ENCODE peak calls at places on chromosome 13, in nine cellular contexts. K, T, S, O, Q, V, Y, Z and X are unnamed samples.

GRCh38 chr13:24802074-24802473 is 38.1 kb downstream of the RNF17 start:
- DNase-seq in K (peak; percentile 3), T (peak; percentile 14), S (no peak), O (no peak), Q (no peak), V (peak; percentile 4), Y (no peak), Z (no peak), X (no peak)

GRCh38 chr13:48571121-48571901 is 38.4 kb upstream of the RCBTB2 start:
- DNase-seq in K (peak; percentile 82), T (peak; percentile 30), S (peak; percentile 57), O (no peak), Q (no peak), V (peak; percentile 82), Y (no peak), Z (no peak), X (no peak)

GRCh38 chr13:47650221-47650620 is 350.9 kb downstream of the SUCLA2 start:
- DNase-seq in K (no peak), T (no peak), S (no peak), O (no peak), Q (no peak), V (no peak), Y (no peak), Z (no peak), X (no peak)

GRCh38 chr13:114148521-114148855 is 16.1 kb upstream of the RASA3 start:
- DNase-seq in K (no peak), T (no peak), S (no peak), O (no peak), Q (no peak), V (no peak), Y (peak; percentile 28), Z (no peak), X (no peak)

GRCh38 chr13:99768986-99769385 is 202.6 kb downstream of the ZIC5 start:
- DNase-seq in K (no peak), T (no peak), S (no peak), O (no peak), Q (no peak), V (no peak), Y (no peak), Z (no peak), X (no peak)

GRCh38 chr13:38661276-38661675 is 25.6 kb upstream of the FREM2 start:
- DNase-seq in K (peak; percentile 4), T (no peak), S (no peak), O (no peak), Q (no peak), V (peak; percentile 38), Y (no peak), Z (no peak), X (no peak)

GRCh38 chr13:72255908-72256307 is 388.9 kb upstream of the DACH1 start:
- DNase-seq in K (peak; percentile 40), T (peak; percentile 49), S (no peak), O (no peak), Q (no peak), V (peak; percentile 56), Y (no peak), Z (peak; percentile 30), X (no peak)

GRCh38 chr13:107824636-107825035 is 390.7 kb downstream of the LIG4 start:
- DNase-seq in K (no peak), T (no peak), S (no peak), O (no peak), Q (no peak), V (no peak), Y (no peak), Z (no peak), X (no peak)

GRCh38 chr13:100432611-100433010 is 156.0 kb downstream of the GGACT start:
- DNase-seq in K (no peak), T (no peak), S (no peak), O (no peak), Q (no peak), V (no peak), Y (no peak), Z (no peak), X (no peak)

GRCh38 chr13:99749627-99750026 is 221.9 kb downstream of the ZIC5 start:
- DNase-seq in K (no peak), T (no peak), S (no peak), O (no peak), Q (no peak), V (no peak), Y (no peak), Z (no peak), X (no peak)

GRCh38 chr13:99577934-99578917 is 77.0 kb downstream of the TM9SF2 start:
- DNase-seq in K (peak; percentile 11), T (peak; percentile 29), S (no peak), O (no peak), Q (no peak), V (no peak), Y (peak; percentile 76), Z (no peak), X (no peak)

GRCh38 chr13:109172099-109172498 is 542.7 kb downstream of the MYO16 start:
- DNase-seq in K (no peak), T (no peak), S (no peak), O (no peak), Q (no peak), V (no peak), Y (no peak), Z (no peak), X (no peak)

GRCh38 chr13:26601669-26602068 is 44.2 kb downstream of the WASF3 start:
- DNase-seq in K (peak; percentile 73), T (peak; percentile 27), S (no peak), O (no peak), Q (no peak), V (peak; percentile 66), Y (no peak), Z (no peak), X (no peak)
- TF ChIP-seq CTCF in K (peak; percentile 31), T (peak; percentile 13), S (no peak), O (no peak), Q (no peak), V (no peak), Y (no peak), Z (no peak), X (no peak)

GRCh38 chr13:33711441-33711840 is 106.5 kb upstream of the RFC3 start:
- DNase-seq in K (no peak), T (no peak), S (no peak), O (no peak), Q (no peak), V (peak; percentile 29), Y (no peak), Z (no peak), X (no peak)

GRCh38 chr13:33710924-33711323 is 107.0 kb upstream of the RFC3 start:
- DNase-seq in K (no peak), T (no peak), S (no peak), O (no peak), Q (no peak), V (no peak), Y (no peak), Z (no peak), X (no peak)

GRCh38 chr13:33707449-33707848 is 110.5 kb upstream of the RFC3 start:
- DNase-seq in K (no peak), T (no peak), S (no peak), O (no peak), Q (no peak), V (no peak), Y (no peak), Z (no peak), X (no peak)
- TF ChIP-seq CTCF in K (no peak), T (no peak), S (no peak), O (no peak), Q (no peak), V (no peak), Y (no peak), Z (no peak), X (no peak)

GRCh38 chr13:30123575-30123974 is 183.8 kb downstream of the KATNAL1 start:
- DNase-seq in K (no peak), T (no peak), S (no peak), O (no peak), Q (no peak), V (no peak), Y (no peak), Z (no peak), X (no peak)

GRCh38 chr13:30119476-30119875 is 187.9 kb downstream of the KATNAL1 start:
- DNase-seq in K (peak; percentile 94), T (peak; percentile 77), S (no peak), O (no peak), Q (no peak), V (peak; percentile 85), Y (no peak), Z (no peak), X (no peak)

GRCh38 chr13:30120133-30120822 is 187.1 kb downstream of the KATNAL1 start:
- DNase-seq in K (no peak), T (no peak), S (no peak), O (no peak), Q (no peak), V (no peak), Y (no peak), Z (no peak), X (no peak)

GRCh38 chr13:30121666-30122065 is 185.7 kb downstream of the KATNAL1 start:
- DNase-seq in K (no peak), T (no peak), S (no peak), O (no peak), Q (no peak), V (no peak), Y (no peak), Z (no peak), X (no peak)

DNA sequence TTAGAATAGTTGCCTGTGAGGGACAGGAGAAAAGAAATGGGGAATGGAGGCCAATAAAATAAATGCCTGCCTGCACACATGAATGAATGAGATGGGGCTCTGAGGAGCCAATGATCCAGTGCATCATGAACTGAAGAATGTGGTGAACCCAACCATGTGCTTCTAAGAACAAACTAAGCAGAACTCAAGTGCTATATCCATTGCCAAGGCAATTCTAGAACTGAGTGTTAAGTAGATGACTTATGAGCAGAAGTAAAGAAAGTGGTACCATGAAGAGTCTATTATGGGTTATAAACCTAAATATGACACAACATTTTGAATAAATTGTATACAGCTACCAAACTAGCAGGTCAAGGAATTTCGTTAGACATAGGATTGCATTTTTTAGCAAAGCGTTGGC is 186.1 kb downstream of the KATNAL1 start:
- DNase-seq in K (no peak), T (no peak), S (no peak), O (no peak), Q (no peak), V (no peak), Y (no peak), Z (no peak), X (no peak)
- TF ChIP-seq CTCF in K (no peak), T (no peak), S (no peak), O (no peak), Q (no peak), V (no peak), Y (no peak), Z (no peak), X (no peak)

GRCh38 chr13:97215325-97215724 is 6.8 kb upstream of the MBNL2 start:
- DNase-seq in K (no peak), T (no peak), S (no peak), O (no peak), Q (no peak), V (no peak), Y (no peak), Z (no peak), X (no peak)

GRCh38 chr13:97214921-97215320 is 7.2 kb upstream of the MBNL2 start:
- DNase-seq in K (no peak), T (no peak), S (no peak), O (no peak), Q (no peak), V (no peak), Y (no peak), Z (no peak), X (no peak)

GRCh38 chr13:97211357-97211756 is 10.8 kb upstream of the MBNL2 start:
- DNase-seq in K (peak; percentile 36), T (no peak), S (no peak), O (no peak), Q (no peak), V (peak; percentile 67), Y (no peak), Z (no peak), X (no peak)

GRCh38 chr13:97211986-97212385 is 10.1 kb upstream of the MBNL2 start:
- DNase-seq in K (no peak), T (no peak), S (no peak), O (no peak), Q (no peak), V (no peak), Y (no peak), Z (no peak), X (no peak)

GRCh38 chr13:97212540-97213146 is 9.5 kb upstream of the MBNL2 start:
- DNase-seq in K (peak; percentile 43), T (peak; percentile 38), S (no peak), O (no peak), Q (no peak), V (no peak), Y (no peak), Z (peak; percentile 65), X (no peak)
- TF ChIP-seq CTCF in K (peak; percentile 80), T (peak; percentile 79), S (no peak), O (peak; percentile 46), Q (peak; percentile 43), V (peak; percentile 83), Y (peak; percentile 54), Z (peak; percentile 59), X (no peak)